ENCODE peak calls at places on chromosome 20, in eight cellular contexts. R is NT2/D1; C is astrocyte of the spinal cord; W is LHCN-M2; Z is PC-9; U is GOT3; L is stomach; N is activated T-helper 1 cell treated with anti-CD3 and anti-CD28 coated beads, Interleukin-12 subunit alpha, Interleukin-12 subunit beta, Interleukin-2, Interleukin-4 antibody, amounts not matched to agents 30 ng/mL and 10 ng/mL and 1 ng/mL, durations not matched to agents 14 hours and 24 hours and 36 hours. V is an unnamed sample.

GRCh38 chr20:10185741-10186558 is 32.7 kb upstream of the SNAP25 start:
- DNase-seq in R (no peak), C (no peak), W (no peak), Z (no peak), U (no peak), L (peak), N (no peak), V (no peak)

GRCh38 chr20:18585134-18585533 is 2.7 kb upstream of the DTD1 start:
- DNase-seq in R (no peak), C (peak), W (no peak), Z (peak), U (no peak), L (no peak), N (no peak), V (no peak)

GRCh38 chr20:15100506-15101160 is 763.2 kb upstream of the FLRT3 start:
- DNase-seq in R (no peak), C (peak), W (peak), Z (no peak), U (no peak), L (no peak), N (no peak), V (no peak)

GRCh38 chr20:23136893-23137745 is 51.0 kb upstream of the CD93 start:
- DNase-seq in R (no peak), C (no peak), W (peak), Z (peak), U (no peak), L (no peak), N (no peak), V (no peak)

GRCh38 chr20:51678041-51678697 is 90.0 kb downstream of the ATP9A start:
- DNase-seq in R (no peak), C (peak), W (no peak), Z (no peak), U (no peak), L (no peak), N (no peak), V (no peak)

GRCh38 chr20:3987296-3987695 is 28.1 kb downstream of the RNF24 start:
- DNase-seq in R (no peak), C (no peak), W (no peak), Z (no peak), U (no peak), L (no peak), N (no peak), V (no peak)

GRCh38 chr20:63612276-63612931 is 14.5 kb downstream of the GMEB2 start:
- DNase-seq in R (no peak), C (no peak), W (no peak), Z (no peak), U (no peak), L (no peak), N (no peak), V (no peak)

GRCh38 chr20:58389324-58389967 is 417 bp downstream of the VAPB start:
- DNase-seq in R (no peak), C (peak), W (peak), Z (peak), U (no peak), L (peak), N (no peak), V (no peak)

GRCh38 chr20:36181934-36182603 is 27.5 kb downstream of the EPB41L1 start:
- DNase-seq in R (no peak), C (peak), W (peak), Z (no peak), U (no peak), L (no peak), N (no peak), V (peak)

GRCh38 chr20:9103955-9104354 is 35.1 kb downstream of the PLCB4 start:
- DNase-seq in R (no peak), C (no peak), W (peak), Z (no peak), U (no peak), L (no peak), N (no peak), V (no peak)

GRCh38 chr20:21820688-21821087 is 115.2 kb downstream of the PAX1 start:
- DNase-seq in R (no peak), C (no peak), W (no peak), Z (no peak), U (no peak), L (no peak), N (no peak), V (no peak)

GRCh38 chr20:38076548-38076947 is 43.0 kb downstream of the RPRD1B start:
- DNase-seq in R (no peak), C (no peak), W (no peak), Z (no peak), U (no peak), L (no peak), N (no peak), V (no peak)

GRCh38 chr20:43095034-43095433 is 94.7 kb downstream of the PTPRT start:
- DNase-seq in R (no peak), C (no peak), W (no peak), Z (no peak), U (no peak), L (no peak), N (no peak), V (no peak)

GRCh38 chr20:17457064-17457463 is 74.1 kb downstream of the BFSP1 start:
- DNase-seq in R (no peak), C (no peak), W (no peak), Z (no peak), U (no peak), L (no peak), N (no peak), V (no peak)

GRCh38 chr20:37335642-37336368 is 10.1 kb upstream of the SRC start:
- DNase-seq in R (no peak), C (no peak), W (no peak), Z (no peak), U (no peak), L (no peak), N (no peak), V (no peak)

GRCh38 chr20:25284131-25284601 is 36.3 kb downstream of the PYGB start:
- DNase-seq in R (no peak), C (no peak), W (no peak), Z (no peak), U (no peak), L (peak), N (no peak), V (no peak)

GRCh38 chr20:47785321-47785899 is at the start of gene SULF2:
- DNase-seq in R (no peak), C (no peak), W (no peak), Z (peak), U (no peak), L (peak), N (no peak), V (no peak)

GRCh38 chr20:8039048-8039447 is 19.5 kb upstream of the TMX4 start:
- DNase-seq in R (no peak), C (no peak), W (no peak), Z (no peak), U (no peak), L (no peak), N (no peak), V (no peak)